ENCODE peak calls at places on chromosomes 6 and 20, in eight cellular contexts. I is stimulated activated CD4-positive, alpha-beta T cell treated with anti-CD3 and anti-CD28 coated beads, Interleukin-4, amount 100 ng/mL, for 24 hours; D is HFF-Myc; N is ELR; O is DND-41; B is Ammon's horn; S is iPS-NIHi11; H is Daoy. Z is an unnamed sample.

GRCh38 chr20:62662422-62662821 is 20.1 kb downstream of the SLCO4A1 start:
- DNase-seq in I (no peak), D (no peak), N (peak), O (no peak), B (no peak), S (no peak), H (peak), Z (no peak)

GRCh38 chr6:11284996-11285395 is 52.5 kb upstream of the NEDD9 start:
- DNase-seq in I (no peak), D (no peak), N (no peak), O (no peak), B (no peak), S (no peak), H (no peak), Z (no peak)

GRCh38 chr20:62481441-62482135 is 5.8 kb upstream of the GATA5 start:
- DNase-seq in I (no peak), D (no peak), N (no peak), O (no peak), B (no peak), S (no peak), H (no peak), Z (no peak)

GRCh38 chr6:138455746-138456392 is 43.4 kb downstream of the NHSL1 start:
- DNase-seq in I (peak), D (no peak), N (peak), O (no peak), B (no peak), S (no peak), H (no peak), Z (no peak)

GRCh38 chr6:167523426-167523825 is 198.5 kb downstream of the TTLL2 start:
- DNase-seq in I (no peak), D (no peak), N (no peak), O (no peak), B (no peak), S (no peak), H (no peak), Z (no peak)

GRCh38 chr6:101614774-101615173 is 221.3 kb downstream of the GRIK2 start:
- DNase-seq in I (no peak), D (no peak), N (peak), O (no peak), B (no peak), S (peak), H (no peak), Z (peak)

GRCh38 chr6:7479801-7480266 is 61.6 kb upstream of the DSP start:
- DNase-seq in I (no peak), D (no peak), N (peak), O (no peak), B (no peak), S (peak), H (peak), Z (no peak)

GRCh38 chr20:36717657-36718056 is 28.2 kb downstream of the NDRG3 start:
- DNase-seq in I (peak), D (no peak), N (peak), O (no peak), B (peak), S (no peak), H (no peak), Z (no peak)

GRCh38 chr20:9269280-9269971 is 200.5 kb downstream of the PLCB4 start:
- DNase-seq in I (no peak), D (no peak), N (peak), O (no peak), B (no peak), S (no peak), H (no peak), Z (no peak)